ENCODE peak calls at places on chromosome 1, in eight cellular contexts. F, I, M, C, J, A, V and B are unnamed samples.

GRCh38 chr1:51329443-51330325 is 678 bp downstream of the TTC39A start:
- DNase-seq in F (no peak), I (no peak), M (no peak), C (no peak), J (no peak), A (no peak), V (no peak), B (no peak)

GRCh38 chr1:25355841-25356395 is 17.8 kb downstream of the TMEM50A start:
- DNase-seq in F (no peak), I (no peak), M (no peak), C (no peak), J (no peak), A (no peak), V (no peak), B (no peak)

GRCh38 chr1:6614019-6614952 is 755 bp downstream of the PHF13 start:
- DNase-seq in F (peak), I (no peak), M (peak), C (no peak), J (peak), A (no peak), V (no peak), B (peak)

GRCh38 chr1:234619794-234620247 is 9.8 kb upstream of the IRF2BP2 start:
- DNase-seq in F (no peak), I (no peak), M (peak), C (no peak), J (no peak), A (no peak), V (peak), B (no peak)

GRCh38 chr1:159190441-159190840 is 14.2 kb upstream of the ACKR1 start:
- DNase-seq in F (no peak), I (no peak), M (no peak), C (no peak), J (no peak), A (no peak), V (no peak), B (no peak)

GRCh38 chr1:27598902-27599528 is 4.9 kb downstream of the AHDC1 start:
- DNase-seq in F (peak), I (no peak), M (peak), C (no peak), J (no peak), A (peak), V (peak), B (no peak)

GRCh38 chr1:115091582-115091981 is 2.3 kb upstream of the TSPAN2 start:
- DNase-seq in F (no peak), I (no peak), M (no peak), C (no peak), J (no peak), A (no peak), V (no peak), B (no peak)

GRCh38 chr1:221841291-221841982 is 99.5 kb upstream of the DUSP10 start:
- DNase-seq in F (peak), I (peak), M (no peak), C (no peak), J (no peak), A (no peak), V (no peak), B (no peak)

GRCh38 chr1:203663294-203663693 is 36.7 kb downstream of the ATP2B4 start:
- DNase-seq in F (peak), I (peak), M (peak), C (no peak), J (no peak), A (peak), V (peak), B (peak)

GRCh38 chr1:246753670-246754535 is 29.7 kb downstream of the SCCPDH start:
- DNase-seq in F (peak), I (peak), M (peak), C (peak), J (peak), A (peak), V (peak), B (peak)

GRCh38 chr1:186983327-186983726 is 154.6 kb downstream of the PLA2G4A start:
- DNase-seq in F (no peak), I (no peak), M (no peak), C (no peak), J (no peak), A (no peak), V (no peak), B (no peak)

GRCh38 chr1:84506729-84507453 is 510 bp upstream of the GNG5 start:
- DNase-seq in F (no peak), I (no peak), M (no peak), C (no peak), J (no peak), A (no peak), V (no peak), B (no peak)

GRCh38 chr1:164780863-164781262 is 221.9 kb downstream of the PBX1 start:
- DNase-seq in F (peak), I (peak), M (no peak), C (no peak), J (no peak), A (peak), V (peak), B (peak)

GRCh38 chr1:41407666-41408252 is 46.5 kb downstream of the FOXO6 start:
- DNase-seq in F (no peak), I (no peak), M (no peak), C (no peak), J (no peak), A (no peak), V (no peak), B (no peak)